ENCODE peak calls at places on chromosomes 11 and 22, in eight cellular contexts. Z, F, Q, V, D, R, W and G are unnamed samples.

GRCh38 chr11:88979641-88980040 is 86.1 kb downstream of the GRM5 start:
- DNase-seq in V (peak; percentile 1), W (no peak), F (no peak), R (no peak), D (no peak), Z (no peak), Q (no peak), G (no peak)

GRCh38 chr11:83480811-83481210 is 194.6 kb upstream of the CCDC90B start:
- DNase-seq in V (no peak), D (no peak), Z (no peak), Q (no peak), F (no peak), R (no peak), W (no peak), G (no peak)

GRCh38 chr11:79441159-79441875 is 487 bp upstream of the TENM4 start:
- DNase-seq in V (no peak), F (no peak), Z (no peak), W (no peak), D (no peak), R (no peak), Q (no peak), G (peak; percentile 78)

GRCh38 chr11:76835030-76835429 is 25.7 kb upstream of the ACER3 start:
- DNase-seq in R (no peak), D (no peak), F (no peak), W (no peak), Z (no peak), Q (no peak), V (no peak), G (no peak)

GRCh38 chr11:46808804-46809431 is 37.2 kb downstream of the CKAP5 start:
- DNase-seq in D (no peak), Q (no peak), F (no peak), V (peak; percentile 40), R (peak; percentile 52), Z (no peak), W (peak; percentile 46), G (peak; percentile 73)

GRCh38 chr22:32803020-32803758 is 1.7 kb downstream of the TIMP3 start:
- DNase-seq in W (no peak), V (peak; percentile 68), Z (no peak), Q (no peak), F (no peak), R (no peak), D (no peak), G (no peak)

GRCh38 chr11:112616292-112617088 is 344.7 kb upstream of the NCAM1 start:
- DNase-seq in Q (no peak), V (no peak), R (no peak), Z (no peak), F (no peak), W (no peak), D (no peak), G (no peak)

GRCh38 chr22:19036523-19037273 is 85.5 kb downstream of the DGCR2 start:
- DNase-seq in V (no peak), Z (no peak), D (no peak), Q (no peak), R (no peak), W (no peak), F (no peak), G (no peak)

GRCh38 chr11:34091825-34092224 is 13.6 kb upstream of the NAT10 start:
- DNase-seq in F (no peak), W (no peak), D (no peak), R (no peak), Q (no peak), V (no peak), Z (no peak), G (no peak)

GRCh38 chr11:6703247-6704063 is 20.3 kb upstream of the MRPL17 start:
- DNase-seq in W (peak; percentile 63), Q (peak; percentile 25), V (peak; percentile 65), Z (no peak), F (no peak), D (peak; percentile 54), R (peak; percentile 29), G (peak; percentile 50)

GRCh38 chr22:24061124-24061684 is 50.1 kb downstream of the CABIN1 start:
- DNase-seq in R (no peak), Q (no peak), W (no peak), D (no peak), V (no peak), F (no peak), Z (no peak), G (peak; percentile 46)

GRCh38 chr11:124762624-124763155 is 600 bp upstream of the ESAM start:
- DNase-seq in Z (no peak), R (peak; percentile 27), Q (no peak), V (no peak), F (no peak), D (no peak), W (no peak), G (no peak)

DNA sequence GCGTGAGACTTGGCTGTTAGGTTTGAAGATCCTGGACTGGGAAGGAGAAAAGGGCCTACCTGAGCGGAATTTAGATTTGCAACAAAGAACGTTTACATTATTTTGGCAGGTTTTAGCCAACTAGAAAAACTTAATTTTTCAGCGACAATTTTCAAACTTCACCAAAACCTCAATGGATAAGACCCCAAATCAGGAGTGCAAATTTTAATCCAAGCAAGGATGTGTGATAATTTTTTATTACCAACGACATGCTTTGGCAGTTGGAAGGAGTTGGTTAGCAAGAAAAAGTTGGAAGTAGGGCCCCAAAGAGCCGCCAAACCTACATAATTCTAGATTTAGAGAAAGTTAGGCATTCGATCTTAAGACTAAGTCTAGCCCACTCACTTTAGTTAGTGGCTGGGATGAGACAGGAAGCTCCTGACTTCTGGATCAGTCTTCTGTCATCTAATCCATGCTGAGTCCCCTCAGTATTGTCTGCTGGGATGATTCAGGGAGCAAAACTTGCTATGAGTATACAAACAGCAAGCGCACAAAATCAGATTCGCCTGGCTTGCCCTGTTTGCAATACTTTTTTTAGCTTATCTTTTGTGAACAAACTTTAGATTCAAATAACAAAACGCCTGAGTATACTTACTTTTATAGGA is 790 bp upstream of the RDX start:
- DNase-seq in F (no peak), Q (no peak), D (no peak), R (peak; percentile 7), V (no peak), W (no peak), Z (no peak), G (no peak)
- H3K4me3 ChIP-seq in F (peak overlapping the region; percentile 87), Q (peak overlapping the region; percentile 47), D (peak overlapping the region; percentile 96), R (peak overlapping the region; percentile 65), V (peak overlapping the region; percentile 38), W (peak overlapping the region; percentile 53), Z (peak overlapping the region; percentile 60), G (no peak overlapping the region)

GRCh38 chr11:70155386-70155785 is 47.7 kb upstream of the FADD start:
- DNase-seq in Z (no peak), W (no peak), D (no peak), R (no peak), F (no peak), Q (no peak), V (peak; percentile 82), G (no peak)
- H3K9ac ChIP-seq in Z (no peak overlapping the region), W (no peak overlapping the region), D (no peak overlapping the region), R (no peak overlapping the region), F (no peak overlapping the region), Q (no peak overlapping the region), V (peak overlapping the region; percentile 56), G (no peak overlapping the region)

DNA sequence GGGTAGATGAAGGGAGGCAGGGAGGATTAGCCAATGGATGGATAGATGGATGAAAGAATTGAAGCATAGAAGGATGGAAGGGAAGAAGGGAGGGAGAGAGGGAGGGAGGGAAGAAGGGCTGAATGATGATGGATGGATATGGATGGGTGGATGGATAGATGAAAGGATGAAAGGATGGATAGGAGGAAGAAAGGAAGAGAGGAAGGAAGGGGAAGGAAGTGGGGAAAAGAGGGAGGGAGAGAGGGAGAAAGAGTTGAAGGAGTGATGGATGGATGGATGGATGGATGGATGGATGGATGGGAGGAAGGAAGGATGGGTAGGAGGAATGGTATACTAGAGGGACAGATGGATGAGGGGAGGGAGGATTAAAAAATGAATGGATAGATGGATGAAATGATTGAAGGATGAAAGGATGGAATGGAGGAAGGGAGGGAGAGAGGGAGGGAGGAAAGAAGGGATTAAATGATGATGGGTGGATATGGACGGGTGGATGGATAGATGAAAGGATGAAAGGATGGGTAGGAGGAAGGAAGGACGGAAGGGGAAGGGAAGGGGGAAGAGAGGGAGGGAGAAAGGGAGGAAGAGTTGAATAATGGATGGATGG is 145.9 kb downstream of the MN1 start:
- DNase-seq in F (no peak), V (no peak), W (no peak), R (no peak), Q (no peak), D (no peak), Z (no peak), G (no peak)
- H3K4me1 ChIP-seq in F (peaks cover 4% of the 10 kb centered on the region), V (no peaks in the 10 kb centered on the region), W (no peaks in the 10 kb centered on the region), R (no peaks in the 10 kb centered on the region), Q (peaks cover 3% of the 10 kb centered on the region), D (no peaks in the 10 kb centered on the region), Z (no peaks in the 10 kb centered on the region), G (no peaks in the 10 kb centered on the region)

GRCh38 chr11:128592454-128592853 is 5.1 kb upstream of the ETS1 start:
- DNase-seq in W (peak; percentile 14), Q (no peak), R (no peak), Z (no peak), F (no peak), V (no peak), D (no peak), G (no peak)
- H3K4me3 ChIP-seq in W (no peak overlapping the region), Q (no peak overlapping the region), R (no peak overlapping the region), Z (no peak overlapping the region), F (no peak overlapping the region), V (no peak overlapping the region), D (no peak overlapping the region), G (no peak overlapping the region)